ENCODE peak calls at places on chromosomes 12 and 14, in four cellular contexts. B, K, V and N are unnamed samples.

GRCh38 chr14:75257241-75257640 is 21.4 kb upstream of the FOS start:
- DNase-seq in B (no peak), V (no peak), K (no peak), N (no peak)

GRCh38 chr14:65792208-65792905 is 379.8 kb downstream of the FUT8 start:
- DNase-seq in V (no peak), K (no peak), B (peak; percentile 6), N (no peak)

GRCh38 chr12:54016478-54016964 is 7.7 kb downstream of the HOXC8 start:
- DNase-seq in B (peak; percentile 57), K (no peak), V (no peak), N (no peak)

GRCh38 chr14:68401855-68402254 is 391.0 kb downstream of the ZFP36L1 start:
- DNase-seq in V (peak; percentile 95), B (no peak), K (no peak), N (no peak)

GRCh38 chr14:89178802-89179201 is 238.2 kb downstream of the FOXN3 start:
- DNase-seq in K (no peak), V (no peak), B (no peak), N (no peak)

GRCh38 chr14:20801726-20802125 is 918 bp downstream of the RNASE1 start:
- DNase-seq in K (no peak), B (no peak), V (no peak), N (no peak)

GRCh38 chr12:60394680-60395079 is 798.9 kb downstream of the SLC16A7 start:
- DNase-seq in K (no peak), B (no peak), V (no peak), N (no peak)

GRCh38 chr14:96225745-96226151 is 21.1 kb downstream of the BDKRB2 start:
- DNase-seq in V (no peak), K (no peak), B (peak; percentile 63), N (no peak)

GRCh38 chr14:96062010-96062409 is 22.8 kb downstream of the C14orf132 start:
- DNase-seq in B (no peak), V (no peak), K (no peak), N (no peak)

DNA sequence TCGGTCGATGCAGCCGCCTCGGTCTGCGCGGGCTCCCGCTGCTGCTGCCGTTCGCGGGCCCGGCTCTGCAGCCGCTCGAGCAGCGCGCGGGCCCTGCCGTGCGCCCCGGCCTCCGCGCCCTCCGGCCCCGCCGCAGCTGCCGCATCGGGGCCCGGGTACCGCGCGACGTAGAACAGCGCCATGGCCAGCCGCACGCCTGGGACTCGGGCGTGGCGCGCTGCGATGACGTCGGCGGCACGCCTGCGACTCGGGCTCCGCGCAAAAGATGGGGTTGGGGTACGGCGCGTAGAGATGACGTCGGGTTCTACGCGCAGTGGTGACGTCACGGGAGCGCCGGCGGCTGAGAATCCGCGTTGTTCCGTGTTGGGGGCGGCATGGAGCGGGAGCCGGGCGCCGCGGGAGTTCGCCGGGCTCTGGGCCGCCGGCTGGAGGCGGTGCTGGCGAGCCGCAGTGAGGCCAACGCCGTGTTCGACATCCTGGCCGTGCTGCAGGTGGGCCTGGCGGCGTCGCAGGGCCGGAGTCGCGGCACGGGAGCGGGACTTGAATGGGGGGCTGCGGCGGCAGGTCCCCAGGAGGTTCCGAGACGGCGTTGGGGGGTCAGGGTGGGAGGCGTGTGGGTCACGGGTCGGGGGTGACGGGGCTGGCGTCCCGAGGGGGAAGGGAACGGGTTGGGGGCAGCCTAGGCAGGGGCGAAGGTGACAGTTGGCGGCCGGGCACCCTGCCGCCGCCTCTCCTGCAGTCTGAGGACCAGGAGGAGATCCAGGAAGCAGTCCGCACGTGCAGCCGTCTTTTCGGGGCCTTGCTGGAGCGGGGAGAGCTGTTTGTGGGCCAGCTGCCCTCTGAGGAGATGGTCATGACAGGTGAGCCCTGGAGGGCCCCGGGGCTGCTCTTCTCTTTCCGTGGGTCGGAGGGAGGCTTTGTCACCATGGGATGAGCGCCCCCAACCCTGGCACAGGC is at the start of the genes DDX51 and NOC4L:
- DNase-seq in B (peak; percentile 96), V (peak; percentile 97), K (peak; percentile 98), N (peak; percentile 97)
- TF ChIP-seq CTCF in B (no peak), V (no peak), K (no peak), N (no peak)

DNA sequence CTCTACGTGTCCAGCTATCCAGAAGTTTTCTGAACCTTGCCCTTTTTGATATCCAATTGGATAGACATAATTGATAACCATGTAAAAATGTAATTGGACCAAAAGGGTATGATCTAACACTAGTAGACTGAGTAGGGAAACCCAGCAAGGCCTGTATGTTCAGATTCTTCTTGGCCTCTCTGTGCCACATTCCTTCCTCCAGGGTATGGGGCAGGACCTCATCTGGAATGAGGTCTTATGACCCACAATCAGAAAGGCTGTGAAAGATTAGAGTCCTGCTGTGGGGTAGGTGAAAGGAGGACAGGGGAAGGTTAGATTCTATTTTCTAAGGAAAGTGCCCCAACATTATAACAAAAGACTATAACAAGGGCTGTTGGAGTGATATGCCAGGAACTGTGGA is 51.3 kb upstream of the A2ML1 start:
- DNase-seq in B (peak; percentile 22), K (no peak), V (no peak), N (no peak)
- TF ChIP-seq CTCF in B (no peak), K (no peak), V (no peak), N (no peak)

GRCh38 chr14:32013083-32013482 is 64.0 kb upstream of the ARHGAP5 start:
- DNase-seq in K (no peak), V (no peak), B (peak; percentile 14), N (no peak)
- TF ChIP-seq CTCF in K (no peak), V (no peak), B (peak; percentile 3), N (peak; percentile 59)

GRCh38 chr12:124694846-124695497 is 127.6 kb upstream of the NCOR2 start:
- DNase-seq in V (no peak), B (no peak), K (no peak), N (no peak)
- TF ChIP-seq CTCF in V (no peak), B (no peak), K (no peak), N (no peak)

DNA sequence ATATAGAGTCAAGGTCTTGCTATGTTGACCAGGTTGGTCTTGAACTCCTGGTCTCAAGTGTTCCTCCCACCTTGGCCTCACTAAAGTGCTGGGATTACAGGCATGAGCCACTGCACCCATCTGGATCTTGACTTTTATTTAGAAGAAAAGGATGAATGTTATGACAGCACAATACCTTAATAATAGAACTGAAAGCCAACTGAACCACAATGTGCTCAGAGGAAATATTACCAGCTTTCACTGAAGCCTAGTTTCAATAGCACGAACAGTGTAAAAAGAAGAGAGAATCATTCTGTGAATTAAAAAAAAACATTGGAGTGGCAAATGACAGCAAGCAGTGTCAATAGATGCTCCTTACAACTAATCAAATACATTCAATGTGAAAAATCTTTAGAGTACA is 239.2 kb upstream of the RMST start:
- DNase-seq in B (no peak), V (peak; percentile 18), K (no peak), N (no peak)
- TF ChIP-seq CTCF in B (no peak), V (no peak), K (no peak), N (no peak)

DNA sequence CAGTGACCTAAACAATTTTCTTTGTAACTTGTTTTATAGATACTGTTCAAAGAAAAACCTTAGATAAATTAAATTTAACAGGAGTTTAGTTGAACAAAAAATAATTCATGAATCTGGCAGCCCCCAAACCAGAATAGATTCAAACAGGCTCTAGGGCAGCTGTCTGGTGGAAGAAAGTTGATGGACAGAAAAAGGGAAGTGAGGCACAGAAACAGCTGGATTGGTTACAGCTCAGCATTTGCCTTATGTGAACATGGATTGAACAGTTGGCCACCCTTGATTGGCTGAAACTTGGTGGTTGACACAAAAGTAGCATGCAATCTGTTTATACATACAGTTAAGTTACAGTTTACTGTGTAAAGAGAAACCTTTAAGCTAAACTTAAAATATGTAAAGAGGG is 954.3 kb upstream of the FLRT2 start:
- DNase-seq in V (no peak), B (no peak), K (no peak), N (no peak)
- TF ChIP-seq CTCF in V (no peak), B (no peak), K (no peak), N (no peak)

GRCh38 chr14:84085493-84085892 is 1444.5 kb upstream of the FLRT2 start:
- DNase-seq in K (no peak), B (no peak), V (no peak), N (no peak)

GRCh38 chr14:84087986-84088531 is 1441.9 kb upstream of the FLRT2 start:
- DNase-seq in V (no peak), B (no peak), K (no peak), N (no peak)

GRCh38 chr14:84086714-84087113 is 1443.2 kb upstream of the FLRT2 start:
- DNase-seq in V (no peak), B (no peak), K (no peak), N (no peak)

GRCh38 chr14:84095796-84096195 is 1434.1 kb upstream of the FLRT2 start:
- DNase-seq in K (no peak), V (no peak), B (no peak), N (no peak)

DNA sequence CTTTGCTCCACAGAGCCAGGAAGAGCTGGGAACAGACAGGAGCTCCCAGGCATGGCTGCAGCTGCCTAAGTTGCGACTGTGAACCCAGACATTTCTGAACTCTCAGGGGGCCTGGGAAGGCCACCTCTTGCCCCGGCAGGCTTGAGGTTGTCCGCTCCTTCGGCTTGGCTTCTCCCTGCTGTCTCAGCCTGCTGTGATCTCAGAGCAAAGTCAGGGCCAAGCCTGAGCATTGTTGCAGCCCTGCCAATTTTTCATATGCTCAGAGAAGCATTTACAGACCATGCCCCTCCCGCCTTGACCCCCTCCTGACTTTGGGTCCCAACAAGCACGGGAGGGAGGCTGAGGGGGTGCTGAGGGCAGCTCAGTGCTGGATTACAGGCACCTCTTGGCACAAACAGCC is 1439.1 kb upstream of the FLRT2 start:
- DNase-seq in V (no peak), B (no peak), K (no peak), N (no peak)
- TF ChIP-seq CTCF in V (no peak), B (no peak), K (no peak), N (no peak)

GRCh38 chr14:78593949-78594348 is 423.8 kb downstream of the NRXN3 start:
- DNase-seq in V (no peak), B (no peak), K (no peak), N (no peak)

GRCh38 chr14:78598046-78598652 is 428.0 kb downstream of the NRXN3 start:
- DNase-seq in K (no peak), B (peak; percentile 63), V (peak; percentile 64), N (no peak)

DNA sequence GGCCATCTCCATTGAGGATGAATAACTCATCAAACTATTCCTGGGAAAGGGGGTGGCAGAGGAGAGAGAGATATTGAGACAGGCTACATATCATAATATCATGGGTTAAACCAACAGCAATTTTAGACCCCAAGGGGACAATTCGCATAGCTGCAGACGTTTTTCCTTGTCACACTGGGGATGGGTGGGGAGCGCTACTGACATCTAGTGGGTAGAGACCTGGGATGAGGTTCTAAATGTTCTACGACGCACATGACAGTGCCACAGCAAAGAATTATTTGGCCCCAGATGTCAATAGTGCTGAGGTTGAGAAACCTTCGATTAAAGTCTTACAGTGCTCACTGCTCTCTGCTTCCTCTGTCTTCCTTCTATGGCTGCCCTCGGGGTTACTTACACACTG is 425.6 kb downstream of the NRXN3 start:
- DNase-seq in V (peak; percentile 18), B (no peak), K (no peak), N (no peak)
- TF ChIP-seq CTCF in V (peak; percentile 19), B (peak; percentile 26), K (no peak), N (peak; percentile 41)

GRCh38 chr12:21662122-21662792 is 4.6 kb upstream of the LDHB start:
- DNase-seq in K (no peak), V (no peak), B (no peak), N (no peak)

GRCh38 chr12:21655594-21655993 is 2.0 kb downstream of the LDHB start:
- DNase-seq in K (no peak), B (no peak), V (no peak), N (no peak)

GRCh38 chr12:21657336-21658077 is at the start of gene LDHB:
- DNase-seq in B (peak; percentile 99), K (peak; percentile 97), V (peak; percentile 97), N (peak; percentile 93)

GRCh38 chr12:21656931-21657335 is 709 bp downstream of the LDHB start:
- DNase-seq in V (peak; percentile 67), B (peak; percentile 58), K (no peak), N (no peak)

GRCh38 chr12:21659383-21659782 is 1.7 kb upstream of the LDHB start:
- DNase-seq in B (no peak), K (no peak), V (no peak), N (no peak)
- TF ChIP-seq CTCF in B (peak; percentile 30), K (no peak), V (peak; percentile 11), N (peak; percentile 58)

GRCh38 chr12:105279460-105280056 is 43.6 kb upstream of the APPL2 start:
- DNase-seq in B (no peak), V (peak; percentile 75), K (no peak), N (no peak)
- TF ChIP-seq CTCF in B (peak; percentile 13), V (peak; percentile 71), K (peak; percentile 66), N (peak; percentile 81)